ENCODE peak calls at places on chromosomes 5 and 9, in ten cellular contexts. I is B cell, A is Calu3, F is AG04449, Y is progenitor cell of endocrine pancreas, O is upper lobe of right lung, P is nephron progenitor cell, B is astrocyte of the spinal cord, D is GM12865, J is pancreas. N is an unnamed sample.

GRCh38 chr5:149448831-149449714 is 70.0 kb upstream of the IL17B start:
- DNase-seq in J (no peak), D (no peak), Y (no peak), F (no peak), B (no peak), A (no peak), O (no peak), P (no peak), I (no peak), N (no peak)

GRCh38 chr5:81233080-81233634 is at the start of gene CKMT2:
- DNase-seq in Y (peak; percentile 52), D (no peak), P (peak; percentile 78), O (peak; percentile 89), F (no peak), B (peak; percentile 41), I (no peak), A (no peak), J (peak; percentile 91), N (peak; percentile 59)

GRCh38 chr9:37978983-37979382 is 75.1 kb upstream of the SLC25A51 start:
- DNase-seq in F (no peak), P (no peak), O (no peak), B (no peak), J (peak; percentile 11), I (no peak), D (no peak), A (no peak), Y (no peak), N (no peak)

GRCh38 chr5:187042-187431 is 4.3 kb upstream of the LRRC14B start:
- DNase-seq in A (no peak), F (no peak), Y (no peak), B (no peak), D (no peak), P (no peak), I (no peak), J (no peak), O (no peak), N (no peak)

GRCh38 chr9:92133949-92134604 is 18.9 kb upstream of the SPTLC1 start:
- DNase-seq in A (peak; percentile 79), B (peak; percentile 78), Y (peak; percentile 79), I (peak; percentile 74), F (no peak), D (peak; percentile 77), O (peak; percentile 90), J (peak; percentile 91), P (peak; percentile 91), N (peak; percentile 88)

GRCh38 chr5:29780401-29780800 is 1413.1 kb upstream of the CDH6 start:
- DNase-seq in J (no peak), Y (no peak), O (no peak), F (no peak), B (no peak), A (no peak), P (no peak), D (no peak), I (no peak), N (no peak)

GRCh38 chr9:131045300-131046092 is 36.5 kb downstream of the LAMC3 start:
- DNase-seq in O (no peak), D (no peak), J (no peak), B (no peak), Y (no peak), P (no peak), I (no peak), A (peak; percentile 4), F (no peak), N (no peak)

GRCh38 chr9:93576296-93577044 is at the start of gene PHF2:
- DNase-seq in D (peak; percentile 49), Y (no peak), I (peak; percentile 58), F (no peak), P (peak; percentile 48), A (no peak), B (no peak), J (no peak), O (peak; percentile 77), N (no peak)

GRCh38 chr9:12696931-12697622 is 3.9 kb downstream of the TYRP1 start:
- DNase-seq in P (no peak), O (no peak), I (no peak), D (no peak), J (no peak), Y (no peak), A (no peak), B (peak; percentile 48), F (no peak), N (no peak)

GRCh38 chr9:12698293-12698692 is 5.1 kb downstream of the TYRP1 start:
- DNase-seq in Y (no peak), I (no peak), P (no peak), J (no peak), D (no peak), O (no peak), F (no peak), B (peak; percentile 36), A (no peak), N (no peak)

GRCh38 chr9:12697719-12698118 is 4.5 kb downstream of the TYRP1 start:
- DNase-seq in D (no peak), J (no peak), B (no peak), Y (no peak), F (no peak), O (no peak), I (no peak), P (no peak), A (no peak), N (no peak)

GRCh38 chr9:12699529-12699928 is 6.3 kb downstream of the TYRP1 start:
- DNase-seq in D (no peak), J (no peak), P (no peak), A (no peak), B (peak; percentile 14), F (no peak), O (no peak), I (no peak), Y (no peak), N (no peak)

DNA sequence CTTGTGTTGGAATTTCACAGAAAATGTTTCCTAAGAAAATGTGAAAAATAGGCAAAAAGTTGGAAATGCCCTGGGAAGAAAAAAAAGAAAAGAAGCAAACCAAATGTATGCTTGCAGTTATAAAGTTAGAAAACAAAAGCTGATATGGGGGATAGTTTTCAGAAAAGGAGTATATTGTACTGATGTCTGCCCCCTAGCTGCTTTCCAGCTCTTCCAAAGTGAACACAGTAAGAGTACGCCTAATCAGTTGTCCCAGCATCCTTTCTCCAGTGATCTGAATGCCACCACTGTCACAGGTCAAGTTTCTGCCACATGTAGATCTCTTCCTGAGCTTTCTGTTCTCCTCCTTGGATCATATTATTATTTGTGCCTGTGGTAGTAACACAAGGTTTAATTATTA is 5.8 kb downstream of the TYRP1 start:
- DNase-seq in Y (no peak), O (no peak), B (no peak), J (no peak), A (no peak), I (no peak), P (no peak), F (no peak), D (no peak), N (no peak)
- TF ChIP-seq CTCF in Y (no peak), O (no peak), B (peak; percentile 29), J (no peak), A (no peak), I (no peak), P (no peak), F (peak; percentile 10), D (no peak), N (no peak)

GRCh38 chr5:168401880-168402279 is 84.4 kb upstream of the RARS1 start:
- DNase-seq in O (no peak), F (no peak), D (no peak), I (no peak), J (no peak), A (peak; percentile 74), P (no peak), Y (no peak), B (no peak), N (no peak)

GRCh38 chr5:168401226-168401625 is 85.0 kb upstream of the RARS1 start:
- DNase-seq in B (no peak), D (no peak), I (no peak), F (no peak), J (no peak), Y (no peak), O (no peak), P (no peak), A (peak; percentile 15), N (no peak)

GRCh38 chr5:168400429-168401220 is 85.6 kb upstream of the RARS1 start:
- DNase-seq in Y (no peak), P (no peak), I (no peak), J (no peak), A (no peak), O (no peak), B (no peak), D (no peak), F (no peak), N (no peak)

GRCh38 chr5:168407222-168407621 is 79.0 kb upstream of the RARS1 start:
- DNase-seq in P (no peak), Y (no peak), B (peak; percentile 16), O (no peak), D (no peak), F (no peak), J (no peak), A (no peak), I (no peak), N (no peak)

GRCh38 chr5:168404366-168404765 is 81.9 kb upstream of the RARS1 start:
- DNase-seq in P (no peak), O (no peak), J (no peak), I (no peak), Y (no peak), B (peak; percentile 94), D (no peak), F (peak; percentile 89), A (no peak), N (no peak)
- TF ChIP-seq CTCF in P (no peak), O (no peak), J (no peak), I (no peak), Y (no peak), B (peak; percentile 11), D (no peak), F (peak; percentile 12), A (no peak), N (no peak)

DNA sequence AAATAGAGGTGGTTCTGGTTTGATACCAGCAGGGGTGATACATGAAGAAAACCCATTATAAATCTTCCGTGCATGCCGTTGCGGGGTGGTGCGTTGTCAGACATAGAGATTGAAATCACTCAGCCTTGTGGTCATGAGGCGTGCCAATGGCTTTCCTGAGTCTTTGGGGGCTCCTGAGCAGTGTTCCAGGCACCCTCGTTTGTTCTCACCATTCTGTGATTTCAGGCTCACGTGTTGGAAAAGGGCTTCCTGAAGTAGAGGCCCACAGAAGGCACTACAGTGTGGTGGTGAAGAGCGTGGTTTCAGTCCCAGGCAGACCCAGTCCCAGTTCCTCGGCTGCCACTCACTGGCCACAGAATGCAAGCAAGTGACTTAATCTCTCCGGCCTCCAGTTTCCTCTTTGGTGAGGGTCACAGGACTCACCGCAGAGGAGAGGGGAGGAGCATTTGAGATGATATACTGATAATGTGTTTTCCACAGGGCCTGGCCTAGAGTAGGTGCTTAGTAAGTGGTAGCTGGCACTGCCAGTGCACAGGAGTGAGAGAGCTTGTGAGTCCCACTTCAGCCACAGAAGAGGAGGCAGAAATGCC is 20.5 kb upstream of the GLRX start:
- DNase-seq in P (no peak), O (peak; percentile 90), D (peak; percentile 90), B (peak; percentile 76), I (peak; percentile 69), F (no peak), J (no peak), A (peak; percentile 82), Y (no peak), N (peak; percentile 44)
- TF ChIP-seq CTCF in P (no peak), O (peak; percentile 30), D (peak; percentile 44), B (peak; percentile 22), I (no peak), F (no peak), J (no peak), A (peak; percentile 37), Y (no peak), N (no peak)

GRCh38 chr9:84293001-84293798 is 47.4 kb downstream of the SLC28A3 start:
- DNase-seq in I (peak; percentile 36), B (no peak), D (peak; percentile 77), P (no peak), Y (no peak), F (no peak), J (no peak), O (no peak), A (no peak), N (no peak)

GRCh38 chr9:84300271-84300670 is 40.3 kb downstream of the SLC28A3 start:
- DNase-seq in B (peak; percentile 34), I (no peak), J (no peak), Y (no peak), F (no peak), D (no peak), O (no peak), A (no peak), P (no peak), N (no peak)

GRCh38 chr9:84297162-84297821 is 43.3 kb downstream of the SLC28A3 start:
- DNase-seq in I (no peak), F (peak; percentile 37), P (no peak), A (no peak), D (no peak), Y (no peak), B (peak; percentile 62), J (no peak), O (no peak), N (no peak)

GRCh38 chr9:84296146-84296843 is 44.3 kb downstream of the SLC28A3 start:
- DNase-seq in A (no peak), O (no peak), J (no peak), D (peak; percentile 85), B (peak; percentile 70), I (peak; percentile 38), Y (no peak), F (peak; percentile 59), P (no peak), N (no peak)

DNA sequence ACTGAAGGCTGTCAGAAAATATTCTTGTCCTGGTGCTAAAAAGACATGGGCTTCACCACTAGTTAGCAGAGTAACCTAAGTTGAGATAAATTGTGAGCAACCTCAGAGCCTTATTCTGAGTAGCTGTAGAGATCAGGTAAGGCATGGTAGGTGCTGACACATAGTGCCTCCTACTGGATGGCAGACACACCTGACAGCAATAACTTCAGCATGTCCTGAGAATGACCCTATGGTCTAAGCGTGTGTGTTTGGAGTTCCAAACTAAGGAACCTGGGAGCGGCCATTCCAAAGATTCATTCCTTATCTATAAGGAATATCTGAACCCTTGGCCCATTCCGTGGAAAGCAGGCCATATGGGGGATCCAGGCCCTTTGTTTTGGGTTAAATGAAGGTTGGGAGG is 46.0 kb downstream of the SLC28A3 start:
- DNase-seq in J (no peak), O (no peak), F (no peak), D (peak; percentile 54), I (no peak), P (no peak), A (no peak), Y (no peak), B (no peak), N (no peak)
- TF ChIP-seq CTCF in J (no peak), O (no peak), F (no peak), D (peak; percentile 39), I (no peak), P (peak; percentile 16), A (no peak), Y (peak; percentile 46), B (no peak), N (no peak)